ENCODE peak calls at places on chromosomes 3 and 15, in ten cellular contexts. V is RWPE1, D is WTC11, U is cardiac fibroblast, Z is lower leg skin, P is foreskin fibroblast, C is stomach, B is AG10803, Y is OCI-LY7, S is choroid plexus epithelial cell. J is an unnamed sample.

GRCh38 chr3:47083786-47084185 is 80.1 kb downstream of the SETD2 start:
- DNase-seq in Z (no peak), S (no peak), D (no peak), P (no peak), Y (peak), C (no peak), U (no peak), B (no peak), V (no peak), J (no peak)

GRCh38 chr3:194205675-194206133 is 69.8 kb downstream of the HES1 start:
- DNase-seq in B (no peak), Y (peak), P (no peak), U (no peak), C (no peak), D (peak), V (no peak), Z (no peak), S (peak), J (no peak)

GRCh38 chr15:34155859-34156258 is 54.0 kb downstream of the PGBD4 start:
- DNase-seq in D (no peak), P (no peak), Y (no peak), B (no peak), U (no peak), Z (no peak), C (no peak), V (no peak), S (no peak), J (no peak)

GRCh38 chr3:160458151-160458550 is 8.6 kb upstream of the TRIM59 start:
- DNase-seq in Z (no peak), C (no peak), P (no peak), B (no peak), V (no peak), U (no peak), D (no peak), Y (no peak), S (no peak), J (no peak)

GRCh38 chr3:29057326-29057725 is 223.5 kb upstream of the RBMS3 start:
- DNase-seq in P (peak), U (peak), Y (no peak), S (peak), C (no peak), D (peak), Z (no peak), V (no peak), B (peak), J (peak)

GRCh38 chr3:21042184-21042583 is 708.8 kb downstream of the ZNF385D start:
- DNase-seq in U (no peak), D (no peak), Y (no peak), C (no peak), S (no peak), P (no peak), V (no peak), B (no peak), Z (no peak), J (no peak)

GRCh38 chr3:72244396-72244795 is 459.4 kb upstream of the PROK2 start:
- DNase-seq in B (no peak), V (no peak), Z (no peak), P (no peak), Y (peak), S (no peak), D (no peak), C (no peak), U (no peak), J (no peak)

GRCh38 chr3:155007729-155008128 is 72.4 kb upstream of the MME start:
- DNase-seq in Z (no peak), C (no peak), U (no peak), V (no peak), D (no peak), S (no peak), P (no peak), Y (no peak), B (no peak), J (no peak)

GRCh38 chr3:54641226-54642014 is 286.4 kb downstream of the LRTM1 start:
- DNase-seq in V (no peak), U (no peak), Z (no peak), C (no peak), S (no peak), D (no peak), P (no peak), B (no peak), Y (no peak), J (no peak)

GRCh38 chr3:160851629-160852210 is 95.7 kb downstream of the PPM1L start:
- DNase-seq in V (no peak), Z (no peak), Y (no peak), B (no peak), S (no peak), U (no peak), D (no peak), P (no peak), C (no peak), J (no peak)

GRCh38 chr3:186317478-186317877 is 44.6 kb downstream of the DGKG start:
- DNase-seq in S (no peak), Z (no peak), D (no peak), P (no peak), Y (no peak), V (no peak), B (no peak), U (no peak), C (no peak), J (no peak)

GRCh38 chr3:159059395-159059794 is 257.5 kb downstream of the MFSD1 start:
- DNase-seq in D (no peak), S (no peak), P (no peak), C (no peak), Y (no peak), V (no peak), U (no peak), Z (no peak), B (no peak), J (no peak)

GRCh38 chr15:89129123-89129815 is 41.0 kb downstream of the ABHD2 start:
- DNase-seq in P (no peak), S (peak), Y (peak), B (no peak), U (peak), D (peak), V (no peak), Z (no peak), C (peak), J (no peak)

GRCh38 chr3:82002993-82003642 is 241.7 kb upstream of the GBE1 start:
- DNase-seq in Y (no peak), D (no peak), U (no peak), B (no peak), Z (no peak), C (no peak), V (no peak), P (no peak), S (no peak), J (no peak)

GRCh38 chr3:175070946-175071345 is 211.8 kb downstream of the NAALADL2 start:
- DNase-seq in Z (no peak), C (no peak), B (no peak), U (no peak), P (no peak), V (no peak), D (no peak), Y (no peak), S (no peak), J (no peak)

GRCh38 chr3:151318313-151318712 is 1.7 kb upstream of the GPR87 start:
- DNase-seq in Z (no peak), S (peak), U (peak), V (no peak), P (no peak), D (no peak), Y (no peak), C (no peak), B (peak), J (no peak)

GRCh38 chr15:49644364-49644794 is 23.5 kb downstream of the DTWD1 start:
- DNase-seq in S (peak), D (no peak), Y (no peak), V (no peak), U (peak), Z (no peak), C (no peak), B (no peak), P (no peak), J (no peak)

GRCh38 chr3:192408721-192409151 is 318.6 kb downstream of the FGF12 start:
- DNase-seq in B (no peak), U (no peak), C (no peak), S (no peak), D (peak), Y (no peak), V (no peak), P (no peak), Z (no peak), J (no peak)

GRCh38 chr3:30644615-30645014 is 38.2 kb downstream of the TGFBR2 start:
- DNase-seq in C (peak), Y (peak), V (no peak), U (peak), D (no peak), P (peak), S (peak), B (peak), Z (peak), J (no peak)

GRCh38 chr15:92624401-92624991 is 31.1 kb downstream of the FAM174B start:
- DNase-seq in V (no peak), Y (no peak), D (no peak), Z (peak), B (peak), C (peak), U (peak), P (no peak), S (no peak), J (no peak)

GRCh38 chr3:181298421-181298820 is 308.9 kb upstream of the DNAJC19 start:
- DNase-seq in B (no peak), D (no peak), Z (no peak), C (no peak), V (peak), S (no peak), U (no peak), P (no peak), Y (no peak), J (no peak)

GRCh38 chr3:179723617-179724016 is 70.8 kb downstream of the USP13 start:
- DNase-seq in P (no peak), Y (no peak), U (no peak), Z (no peak), B (no peak), S (no peak), D (no peak), C (no peak), V (no peak), J (no peak)

GRCh38 chr3:35322070-35322469 is 317.3 kb upstream of the ARPP21 start:
- DNase-seq in Y (no peak), V (no peak), C (no peak), D (no peak), S (no peak), B (no peak), U (peak), Z (no peak), P (peak), J (no peak)

GRCh38 chr15:89068325-89068784 is 19.9 kb upstream of the ABHD2 start:
- DNase-seq in Z (no peak), S (peak), P (peak), Y (no peak), C (no peak), U (peak), B (peak), D (no peak), V (peak), J (peak)

GRCh38 chr15:89991312-89991711 is 9.8 kb upstream of the ZNF710 start:
- DNase-seq in B (no peak), Z (no peak), C (no peak), S (no peak), V (no peak), D (no peak), U (no peak), Y (no peak), P (no peak), J (no peak)

GRCh38 chr3:41893977-41894376 is 67.9 kb downstream of the ULK4 start:
- DNase-seq in P (peak), B (peak), Z (peak), U (peak), S (peak), D (no peak), Y (peak), V (peak), C (no peak), J (peak)

GRCh38 chr3:57822686-57823085 is 66.6 kb downstream of the SLMAP start:
- DNase-seq in S (no peak), B (no peak), V (no peak), C (no peak), P (no peak), Y (no peak), D (no peak), U (peak), Z (no peak), J (no peak)

GRCh38 chr3:32401141-32401540 is 9.5 kb downstream of the CMTM7 start:
- DNase-seq in D (peak), P (no peak), C (no peak), V (no peak), U (no peak), B (no peak), Z (no peak), Y (no peak), S (no peak), J (no peak)

GRCh38 chr15:46786886-46787285 is 930.4 kb upstream of the SEMA6D start:
- DNase-seq in D (no peak), U (no peak), B (no peak), Z (no peak), S (no peak), V (no peak), Y (no peak), C (no peak), P (no peak), J (no peak)

GRCh38 chr3:169362261-169362660 is 301.3 kb downstream of the MECOM start:
- DNase-seq in C (peak), Z (no peak), V (no peak), D (no peak), U (peak), P (no peak), S (peak), B (peak), Y (no peak), J (peak)

GRCh38 chr3:173977747-173978146 is 580.2 kb downstream of the NLGN1 start:
- DNase-seq in V (peak), U (no peak), C (no peak), Y (no peak), Z (no peak), B (peak), P (peak), D (no peak), S (no peak), J (no peak)

DNA sequence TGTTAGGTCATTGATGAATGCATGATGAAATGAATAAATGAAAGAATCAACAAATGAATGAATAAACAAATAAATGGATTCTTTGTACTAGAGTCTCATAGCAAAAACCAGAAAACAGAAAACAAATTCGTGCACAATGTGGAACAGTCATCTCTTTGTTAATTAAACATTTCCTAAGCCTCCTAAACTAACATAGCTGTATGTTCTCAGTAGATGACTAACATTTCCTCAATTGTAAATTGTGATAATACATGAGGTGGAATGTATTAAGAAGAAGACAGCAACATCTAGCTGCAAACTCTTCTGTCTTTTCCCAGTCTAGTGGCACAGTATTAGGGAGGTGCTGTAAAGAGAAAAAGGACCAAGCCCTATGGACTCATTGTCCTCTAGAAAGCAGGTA is 1021.0 kb downstream of the MCTP2 start:
- DNase-seq in P (peak), Y (no peak), C (no peak), Z (no peak), V (no peak), D (no peak), B (no peak), S (peak), U (peak), J (no peak)
- TF ChIP-seq CTCF in P (no peak), Y (no peak), C (no peak), Z (no peak), V (no peak), D (no peak), B (no peak), S (no peak), U (no peak), J (no peak)

GRCh38 chr15:80087104-80087503 is 27.6 kb downstream of the ZFAND6 start:
- DNase-seq in P (no peak), S (no peak), Y (no peak), V (no peak), B (no peak), D (no peak), C (no peak), U (no peak), Z (no peak), J (no peak)
- TF ChIP-seq CTCF in P (peak), S (no peak), Y (no peak), V (no peak), B (no peak), D (no peak), C (no peak), U (peak), Z (no peak), J (peak)

GRCh38 chr15:58987501-58988010 is at the start of gene RNF111:
- DNase-seq in S (peak), V (peak), P (peak), B (peak), U (peak), Y (peak), Z (peak), C (peak), D (peak), J (peak)
- TF ChIP-seq CTCF in S (no peak), V (no peak), P (no peak), B (no peak), U (no peak), Y (no peak), Z (no peak), C (no peak), D (no peak), J (no peak)

GRCh38 chr15:45087513-45087912 is 26.5 kb downstream of the DUOX2 start:
- DNase-seq in C (no peak), S (no peak), Z (no peak), D (no peak), B (no peak), U (no peak), P (no peak), V (no peak), Y (peak), J (no peak)
- TF ChIP-seq CTCF in C (no peak), S (no peak), Z (no peak), D (no peak), B (no peak), U (no peak), P (no peak), V (no peak), Y (peak), J (no peak)

GRCh38 chr3:14847613-14848541 is 29.1 kb downstream of the FGD5 start:
- DNase-seq in V (peak), D (peak), U (peak), P (no peak), S (no peak), Y (peak), B (no peak), Z (peak), C (peak), J (no peak)
- TF ChIP-seq CTCF in V (no peak), D (no peak), U (no peak), P (no peak), S (no peak), Y (no peak), B (no peak), Z (no peak), C (no peak), J (no peak)

GRCh38 chr3:37254316-37254715 is 79.9 kb upstream of the LRRFIP2 start:
- DNase-seq in C (no peak), B (no peak), V (no peak), P (no peak), Z (no peak), Y (no peak), U (no peak), D (no peak), S (no peak), J (no peak)

GRCh38 chr3:37255990-37256308 is 81.6 kb upstream of the LRRFIP2 start:
- DNase-seq in B (peak), P (peak), C (no peak), V (no peak), S (no peak), Z (no peak), U (no peak), Y (no peak), D (no peak), J (no peak)

GRCh38 chr3:37257581-37257980 is 83.2 kb upstream of the LRRFIP2 start:
- DNase-seq in Z (no peak), P (no peak), U (no peak), S (no peak), C (no peak), V (no peak), B (no peak), Y (no peak), D (no peak), J (no peak)

GRCh38 chr3:37259291-37259690 is 84.9 kb upstream of the LRRFIP2 start:
- DNase-seq in V (no peak), D (no peak), Y (no peak), S (no peak), Z (no peak), P (no peak), B (no peak), C (no peak), U (no peak), J (no peak)

DNA sequence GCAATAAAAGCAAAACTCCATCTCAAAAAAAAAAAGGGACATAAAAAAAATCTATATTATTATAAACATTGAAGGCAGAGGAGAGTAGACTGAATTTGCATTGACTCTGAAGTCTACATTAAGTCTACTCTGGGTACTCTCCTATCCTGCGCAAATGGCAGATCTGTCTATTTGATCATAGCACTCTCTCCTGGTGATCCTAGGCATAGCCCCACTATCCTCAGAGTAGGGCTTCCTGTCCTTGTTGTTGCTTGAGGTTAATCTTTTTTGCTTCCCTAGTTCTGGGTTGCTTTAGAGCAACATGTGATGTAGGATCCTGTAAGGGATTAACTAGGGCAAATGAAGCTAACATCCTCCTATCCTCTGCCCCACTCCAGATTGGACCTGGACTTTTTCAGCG is 82.1 kb upstream of the LRRFIP2 start:
- DNase-seq in P (no peak), B (no peak), C (no peak), D (no peak), Y (no peak), S (peak), Z (no peak), U (no peak), V (no peak), J (no peak)
- TF ChIP-seq CTCF in P (no peak), B (peak), C (no peak), D (no peak), Y (peak), S (peak), Z (no peak), U (peak), V (no peak), J (peak)

DNA sequence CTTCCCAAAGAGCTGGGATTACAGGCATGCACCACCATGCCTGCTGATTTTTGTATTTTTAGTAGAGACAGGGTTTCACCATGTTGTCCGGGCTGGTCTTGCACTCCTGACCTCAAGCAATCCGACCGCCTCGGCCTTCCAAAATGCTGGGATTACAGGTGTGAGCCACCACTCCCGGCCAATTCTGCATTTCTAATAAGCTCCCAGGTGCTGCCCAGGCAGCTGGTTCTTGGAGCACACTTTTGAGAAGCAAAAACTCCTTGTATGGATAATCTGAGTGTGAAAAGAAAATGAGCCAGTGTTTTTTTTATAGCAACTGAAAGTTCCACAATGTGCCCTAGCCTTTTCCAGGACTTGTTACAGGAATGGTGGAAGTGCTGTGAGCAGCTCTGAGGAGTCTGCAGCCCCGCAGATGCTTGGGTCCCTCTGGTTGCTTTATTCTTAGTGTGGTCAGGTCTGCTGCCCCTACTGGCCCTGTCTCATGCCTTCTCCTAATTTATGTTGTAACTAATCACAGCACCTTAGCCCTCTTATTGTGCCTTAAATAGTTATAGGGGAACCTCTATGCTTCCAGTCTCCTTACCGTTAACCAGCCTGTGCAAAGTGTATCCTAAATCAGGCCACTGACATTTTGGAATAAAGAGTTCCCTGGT is 13.5 kb upstream of the KCNAB1 start:
- DNase-seq in Z (no peak), U (no peak), D (peak), B (no peak), Y (no peak), P (no peak), C (no peak), S (peak), V (no peak), J (no peak)
- TF ChIP-seq CTCF in Z (no peak), U (no peak), D (no peak), B (peak), Y (no peak), P (no peak), C (no peak), S (peak), V (no peak), J (peak)

GRCh38 chr3:5634411-5634810 is 446.9 kb downstream of the EDEM1 start:
- DNase-seq in S (no peak), Y (no peak), P (no peak), D (no peak), V (no peak), Z (no peak), U (no peak), C (no peak), B (no peak), J (no peak)

GRCh38 chr3:5635746-5636145 is 448.2 kb downstream of the EDEM1 start:
- DNase-seq in D (no peak), S (no peak), Z (no peak), B (no peak), V (no peak), U (no peak), C (no peak), Y (no peak), P (no peak), J (no peak)

GRCh38 chr3:5633960-5634359 is 446.5 kb downstream of the EDEM1 start:
- DNase-seq in Z (no peak), Y (no peak), D (no peak), S (no peak), C (no peak), U (no peak), B (no peak), P (no peak), V (no peak), J (no peak)

GRCh38 chr3:5630396-5630795 is 442.9 kb downstream of the EDEM1 start:
- DNase-seq in S (no peak), D (no peak), Y (no peak), P (no peak), C (no peak), B (no peak), U (no peak), Z (no peak), V (no peak), J (no peak)
- TF ChIP-seq CTCF in S (no peak), D (no peak), Y (no peak), P (no peak), C (no peak), B (no peak), U (no peak), Z (no peak), V (no peak), J (no peak)